ENCODE peak calls at places on chromosomes 7 and 10, in nine cellular contexts. Y is trophoblast cell; X is stimulated activated CD8-positive, alpha-beta memory T cell treated with anti-CD3 and anti-CD28 coated beads, Interleukin-4, amount 100 ng/mL, for 4 hours; V is HEK293T; P is cerebellum; F is kidney glomerular epithelial cell; K is Calu3; J is stimulated activated effector memory CD8-positive, alpha-beta T cell treated with anti-CD3 and anti-CD28 coated beads, Interleukin-12 subunit alpha, Interleukin-12 subunit beta, amount 100 ng/mL, for 72 hours; M is NCI-H2107. Q is an unnamed sample.

GRCh38 chr7:28155964-28156363 is 24.6 kb downstream of the JAZF1 start:
- DNase-seq in M (no peak), P (no peak), X (no peak), F (peak), Y (no peak), K (peak), V (no peak), J (no peak), Q (no peak)

GRCh38 chr7:65279795-65280194 is 93.9 kb upstream of the ZNF92 start:
- DNase-seq in F (no peak), V (no peak), P (no peak), X (no peak), J (no peak), M (no peak), K (no peak), Y (no peak), Q (no peak)

GRCh38 chr10:5492929-5493576 is 6.3 kb downstream of the CALML5 start:
- DNase-seq in J (no peak), V (no peak), X (no peak), K (no peak), M (no peak), P (no peak), Y (peak), F (no peak), Q (no peak)

GRCh38 chr10:2700626-2701305 is 366.6 kb upstream of the PFKP start:
- DNase-seq in J (no peak), Y (no peak), X (no peak), V (no peak), K (no peak), M (no peak), P (no peak), F (no peak), Q (no peak)

GRCh38 chr7:155408657-155409586 is 49.0 kb upstream of the EN2 start:
- DNase-seq in P (no peak), M (no peak), K (no peak), X (no peak), F (no peak), Y (no peak), V (peak), J (no peak), Q (no peak)

GRCh38 chr10:3077940-3078630 is 10.7 kb downstream of the PFKP start:
- DNase-seq in Y (peak), V (peak), M (no peak), F (no peak), X (no peak), J (no peak), P (peak), K (peak), Q (no peak)

GRCh38 chr7:98878365-98879197 is at the start of gene TRRAP:
- DNase-seq in M (peak), P (peak), J (peak), K (peak), V (peak), X (peak), Y (no peak), F (peak), Q (peak)

GRCh38 chr7:98568891-98569290 is 48.2 kb upstream of the NPTX2 start:
- DNase-seq in M (no peak), F (no peak), Y (no peak), P (no peak), K (no peak), J (no peak), X (no peak), V (no peak), Q (no peak)

GRCh38 chr7:135204271-135204872 is 7.0 kb downstream of the WDR91 start:
- DNase-seq in F (peak), M (no peak), K (no peak), P (no peak), X (no peak), J (peak), V (no peak), Y (no peak), Q (no peak)

GRCh38 chr7:47479821-47480575 is 101.9 kb downstream of the TNS3 start:
- DNase-seq in P (no peak), Y (no peak), M (no peak), J (no peak), K (no peak), V (no peak), X (no peak), F (no peak), Q (no peak)

GRCh38 chr10:84059526-84059925 is 79.8 kb upstream of the GHITM start:
- DNase-seq in V (no peak), J (no peak), P (no peak), X (no peak), K (no peak), M (no peak), F (no peak), Y (no peak), Q (no peak)

GRCh38 chr10:129605266-129605985 is 138.4 kb downstream of the MGMT start:
- DNase-seq in Y (no peak), X (no peak), J (no peak), M (no peak), V (no peak), K (no peak), F (no peak), P (no peak), Q (no peak)

GRCh38 chr10:71522438-71523144 is 125.9 kb downstream of the CDH23 start:
- DNase-seq in X (no peak), P (no peak), J (no peak), M (no peak), V (no peak), F (no peak), K (no peak), Y (no peak), Q (no peak)

GRCh38 chr7:114663502-114663901 is 248.9 kb downstream of the FOXP2 start:
- DNase-seq in F (peak), P (no peak), X (no peak), V (peak), M (peak), Y (no peak), J (no peak), K (peak), Q (peak)

GRCh38 chr10:113326160-113327111 is 226.4 kb upstream of the HABP2 start:
- DNase-seq in Y (peak), M (no peak), J (peak), X (no peak), P (no peak), K (peak), F (peak), V (peak), Q (peak)

GRCh38 chr7:956031-956430 is 1.6 kb upstream of the ADAP1 start:
- DNase-seq in V (no peak), Y (no peak), F (no peak), M (no peak), J (no peak), X (no peak), K (no peak), P (peak), Q (no peak)

GRCh38 chr7:25861704-25862253 is 290.2 kb upstream of the NFE2L3 start:
- DNase-seq in F (no peak), Y (no peak), V (no peak), M (no peak), X (no peak), K (no peak), P (no peak), J (no peak), Q (no peak)

GRCh38 chr7:139396323-139396951 is 36.7 kb downstream of the LUC7L2 start:
- DNase-seq in Y (no peak), V (no peak), J (no peak), F (no peak), K (no peak), M (no peak), P (no peak), X (no peak), Q (no peak)

GRCh38 chr10:89029785-89030437 is 39.3 kb downstream of the FAS start:
- DNase-seq in P (peak), K (peak), X (peak), J (peak), M (peak), Y (peak), F (peak), V (peak), Q (peak)

GRCh38 chr10:63819753-63820347 is 298.6 kb downstream of the REEP3 start:
- DNase-seq in M (no peak), X (no peak), P (peak), K (peak), V (peak), Y (peak), F (peak), J (no peak), Q (peak)

GRCh38 chr10:72277340-72277995 is 3.7 kb downstream of the DDIT4 start:
- DNase-seq in Y (no peak), X (no peak), F (no peak), J (no peak), P (no peak), V (no peak), M (no peak), K (no peak), Q (no peak)

GRCh38 chr10:102449321-102450123 is 1.8 kb downstream of the C10orf95 start:
- DNase-seq in F (peak), M (peak), V (peak), K (peak), P (peak), Y (peak), X (peak), J (peak), Q (peak)

GRCh38 chr10:68796609-68797008 is 30.7 kb upstream of the STOX1 start:
- DNase-seq in K (no peak), V (no peak), P (no peak), Y (no peak), J (no peak), M (no peak), F (no peak), X (no peak), Q (no peak)

Q was measured in NCI-H460.